ENCODE peak calls at places on chromosome 15, in six cellular contexts. One of them, this sample, is unnamed.

GRCh38 chr15:85929786-85930185 is 135.1 kb upstream of the KLHL25 start:
- DNase-seq in thoracic aorta: no peak
- DNase-seq in cardiac muscle cell: no peak
- DNase-seq in astrocyte: peak
- DNase-seq in A673: no peak
- DNase-seq in LNCaP clone FGC: no peak
- DNase-seq in this sample: no peak

GRCh38 chr15:77030042-77030927 is 35.4 kb downstream of the PSTPIP1 start:
- DNase-seq in cardiac muscle cell: no peak
- DNase-seq in thoracic aorta: no peak
- DNase-seq in astrocyte: no peak
- DNase-seq in LNCaP clone FGC: no peak
- DNase-seq in A673: peak
- DNase-seq in this sample: no peak

GRCh38 chr15:38828031-38828532 is 263.5 kb upstream of the RASGRP1 start:
- DNase-seq in A673: no peak
- DNase-seq in cardiac muscle cell: peak
- DNase-seq in astrocyte: peak
- DNase-seq in thoracic aorta: no peak
- DNase-seq in LNCaP clone FGC: no peak
- DNase-seq in this sample: peak

GRCh38 chr15:77098572-77098971 is 27.7 kb upstream of the TSPAN3 start:
- DNase-seq in A673: no peak
- DNase-seq in thoracic aorta: no peak
- DNase-seq in LNCaP clone FGC: no peak
- DNase-seq in astrocyte: no peak
- DNase-seq in cardiac muscle cell: no peak
- DNase-seq in this sample: no peak

GRCh38 chr15:54045397-54045796 is 67.2 kb downstream of the UNC13C start:
- DNase-seq in cardiac muscle cell: no peak
- DNase-seq in A673: no peak
- DNase-seq in thoracic aorta: no peak
- DNase-seq in astrocyte: no peak
- DNase-seq in LNCaP clone FGC: no peak
- DNase-seq in this sample: no peak

GRCh38 chr15:81291916-81292424 is 32.0 kb downstream of the STARD5 start:
- DNase-seq in LNCaP clone FGC: no peak
- DNase-seq in A673: no peak
- DNase-seq in astrocyte: no peak
- DNase-seq in cardiac muscle cell: no peak
- DNase-seq in thoracic aorta: no peak
- DNase-seq in this sample: no peak

GRCh38 chr15:98123297-98123696 is 162.8 kb downstream of the ARRDC4 start:
- DNase-seq in A673: no peak
- DNase-seq in thoracic aorta: no peak
- DNase-seq in cardiac muscle cell: no peak
- DNase-seq in LNCaP clone FGC: no peak
- DNase-seq in astrocyte: no peak
- DNase-seq in this sample: no peak

GRCh38 chr15:71588746-71589145 is 221.6 kb upstream of the NR2E3 start:
- DNase-seq in A673: no peak
- DNase-seq in LNCaP clone FGC: no peak
- DNase-seq in cardiac muscle cell: peak
- DNase-seq in astrocyte: peak
- DNase-seq in thoracic aorta: no peak
- DNase-seq in this sample: peak

GRCh38 chr15:65087873-65088642 is 11.5 kb downstream of the KBTBD13 start:
- DNase-seq in A673: no peak
- DNase-seq in cardiac muscle cell: no peak
- DNase-seq in LNCaP clone FGC: peak
- DNase-seq in astrocyte: no peak
- DNase-seq in thoracic aorta: peak
- DNase-seq in this sample: no peak

GRCh38 chr15:85639752-85640381 is 154.9 kb downstream of the KLHL25 start:
- DNase-seq in astrocyte: peak
- DNase-seq in A673: peak
- DNase-seq in LNCaP clone FGC: no peak
- DNase-seq in cardiac muscle cell: peak
- DNase-seq in thoracic aorta: no peak
- DNase-seq in this sample: peak

GRCh38 chr15:101313041-101313761 is 18.2 kb upstream of the SNRPA1 start:
- DNase-seq in astrocyte: no peak
- DNase-seq in cardiac muscle cell: no peak
- DNase-seq in thoracic aorta: no peak
- DNase-seq in A673: no peak
- DNase-seq in LNCaP clone FGC: no peak
- DNase-seq in this sample: no peak

GRCh38 chr15:75676688-75677475 is 29.2 kb downstream of the SNX33 start:
- DNase-seq in LNCaP clone FGC: no peak
- DNase-seq in thoracic aorta: no peak
- DNase-seq in cardiac muscle cell: no peak
- DNase-seq in A673: no peak
- DNase-seq in astrocyte: no peak
- DNase-seq in this sample: no peak

GRCh38 chr15:101528108-101528916 is 38.8 kb upstream of the PCSK6 start:
- DNase-seq in astrocyte: no peak
- DNase-seq in LNCaP clone FGC: no peak
- DNase-seq in A673: no peak
- DNase-seq in thoracic aorta: no peak
- DNase-seq in cardiac muscle cell: peak
- DNase-seq in this sample: peak

GRCh38 chr15:56931674-56932507 is 13.4 kb downstream of the TCF12 start:
- DNase-seq in A673: peak
- DNase-seq in LNCaP clone FGC: no peak
- DNase-seq in astrocyte: no peak
- DNase-seq in cardiac muscle cell: peak
- DNase-seq in thoracic aorta: no peak
- DNase-seq in this sample: peak

GRCh38 chr15:44535092-44535491 is 1.9 kb upstream of the EIF3J start:
- DNase-seq in thoracic aorta: no peak
- DNase-seq in astrocyte: no peak
- DNase-seq in cardiac muscle cell: no peak
- DNase-seq in LNCaP clone FGC: no peak
- DNase-seq in A673: no peak
- DNase-seq in this sample: no peak

GRCh38 chr15:62270216-62270921 is 105.3 kb upstream of the C2CD4B start:
- DNase-seq in astrocyte: no peak
- DNase-seq in cardiac muscle cell: no peak
- DNase-seq in A673: no peak
- DNase-seq in thoracic aorta: no peak
- DNase-seq in LNCaP clone FGC: no peak
- DNase-seq in this sample: no peak

GRCh38 chr15:96037584-96037983 is 292.9 kb upstream of the NR2F2 start:
- DNase-seq in thoracic aorta: no peak
- DNase-seq in LNCaP clone FGC: no peak
- DNase-seq in astrocyte: peak
- DNase-seq in cardiac muscle cell: no peak
- DNase-seq in A673: peak
- DNase-seq in this sample: no peak

GRCh38 chr15:75640483-75641175 is 605 bp upstream of the IMP3 start:
- DNase-seq in astrocyte: peak
- DNase-seq in LNCaP clone FGC: no peak
- DNase-seq in thoracic aorta: no peak
- DNase-seq in cardiac muscle cell: peak
- DNase-seq in A673: peak
- DNase-seq in this sample: peak

GRCh38 chr15:91803260-91803659 is 50.2 kb upstream of the SLCO3A1 start:
- DNase-seq in A673: no peak
- DNase-seq in cardiac muscle cell: no peak
- DNase-seq in astrocyte: no peak
- DNase-seq in LNCaP clone FGC: no peak
- DNase-seq in thoracic aorta: no peak
- DNase-seq in this sample: no peak

GRCh38 chr15:37880009-37880834 is 54.2 kb upstream of the TMCO5A start:
- DNase-seq in thoracic aorta: no peak
- DNase-seq in A673: peak
- DNase-seq in cardiac muscle cell: peak
- DNase-seq in astrocyte: peak
- DNase-seq in LNCaP clone FGC: no peak
- DNase-seq in this sample: peak

GRCh38 chr15:65870889-65871533 is 1.7 kb downstream of the RAB11A start:
- DNase-seq in astrocyte: peak
- DNase-seq in thoracic aorta: no peak
- DNase-seq in A673: peak
- DNase-seq in cardiac muscle cell: peak
- DNase-seq in LNCaP clone FGC: peak
- DNase-seq in this sample: peak

GRCh38 chr15:95894407-95894956 is 436.0 kb upstream of the NR2F2 start:
- DNase-seq in cardiac muscle cell: peak
- DNase-seq in thoracic aorta: no peak
- DNase-seq in LNCaP clone FGC: no peak
- DNase-seq in A673: peak
- DNase-seq in astrocyte: no peak
- DNase-seq in this sample: peak

GRCh38 chr15:93870583-93870982 is 360.8 kb upstream of the MCTP2 start:
- DNase-seq in cardiac muscle cell: no peak
- DNase-seq in thoracic aorta: no peak
- DNase-seq in LNCaP clone FGC: no peak
- DNase-seq in A673: no peak
- DNase-seq in astrocyte: no peak
- DNase-seq in this sample: no peak

GRCh38 chr15:73212424-73212823 is 156.3 kb downstream of the HCN4 start:
- DNase-seq in cardiac muscle cell: peak
- DNase-seq in astrocyte: peak
- DNase-seq in A673: no peak
- DNase-seq in LNCaP clone FGC: no peak
- DNase-seq in thoracic aorta: no peak
- DNase-seq in this sample: peak

GRCh38 chr15:65175511-65175910 is 9.6 kb downstream of the CLPX start:
- DNase-seq in astrocyte: no peak
- DNase-seq in thoracic aorta: no peak
- DNase-seq in cardiac muscle cell: no peak
- DNase-seq in A673: no peak
- DNase-seq in LNCaP clone FGC: no peak
- DNase-seq in this sample: no peak

GRCh38 chr15:29873264-29873663 is 51.0 kb upstream of the TJP1 start:
- DNase-seq in A673: no peak
- DNase-seq in astrocyte: no peak
- DNase-seq in thoracic aorta: no peak
- DNase-seq in cardiac muscle cell: no peak
- DNase-seq in LNCaP clone FGC: no peak
- DNase-seq in this sample: no peak

GRCh38 chr15:100726070-100726420 is 123.7 kb downstream of the ASB7 start:
- DNase-seq in cardiac muscle cell: no peak
- DNase-seq in thoracic aorta: no peak
- DNase-seq in astrocyte: no peak
- DNase-seq in A673: no peak
- DNase-seq in LNCaP clone FGC: no peak
- DNase-seq in this sample: no peak

GRCh38 chr15:31297880-31298456 is 28.7 kb upstream of the KLF13 start:
- DNase-seq in LNCaP clone FGC: no peak
- DNase-seq in A673: no peak
- DNase-seq in cardiac muscle cell: no peak
- DNase-seq in thoracic aorta: no peak
- DNase-seq in astrocyte: no peak
- DNase-seq in this sample: no peak

GRCh38 chr15:41926184-41927056 is 32.6 kb upstream of the SPTBN5 start:
- DNase-seq in LNCaP clone FGC: no peak
- DNase-seq in astrocyte: no peak
- DNase-seq in thoracic aorta: no peak
- DNase-seq in A673: no peak
- DNase-seq in cardiac muscle cell: no peak
- DNase-seq in this sample: no peak

GRCh38 chr15:83904107-83904720 is 250.3 kb downstream of the ADAMTSL3 start:
- DNase-seq in A673: peak
- DNase-seq in thoracic aorta: no peak
- DNase-seq in cardiac muscle cell: peak
- DNase-seq in astrocyte: peak
- DNase-seq in LNCaP clone FGC: no peak
- DNase-seq in this sample: peak

GRCh38 chr15:83776986-83777385 is 123.1 kb downstream of the ADAMTSL3 start:
- DNase-seq in LNCaP clone FGC: no peak
- DNase-seq in cardiac muscle cell: no peak
- DNase-seq in astrocyte: no peak
- DNase-seq in A673: no peak
- DNase-seq in thoracic aorta: no peak
- DNase-seq in this sample: no peak

DNA sequence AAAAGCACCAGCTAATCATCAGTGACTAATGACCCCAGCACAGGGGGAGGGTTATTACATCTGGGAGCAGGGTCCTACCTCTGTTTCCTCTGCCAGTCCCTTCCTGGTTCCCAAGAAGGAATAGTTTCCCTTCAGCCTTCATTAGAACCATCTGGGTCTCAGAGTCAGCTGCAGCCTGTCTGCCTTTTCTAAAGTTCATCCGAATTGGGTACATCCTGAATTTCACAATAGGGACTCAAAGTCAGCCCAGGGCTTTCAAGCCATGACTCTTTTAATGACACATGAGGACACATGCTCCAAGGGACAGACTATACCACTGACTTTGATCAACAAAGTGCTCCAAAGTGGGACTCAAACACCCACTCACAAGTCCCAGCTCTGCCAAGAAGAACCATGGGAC is 12.7 kb upstream of the CRABP1 start:
- DNase-seq in astrocyte: no peak
- DNase-seq in A673: no peak
- DNase-seq in thoracic aorta: no peak
- DNase-seq in cardiac muscle cell: no peak
- DNase-seq in LNCaP clone FGC: no peak
- DNase-seq in this sample: no peak
- TF ChIP-seq CTCF in astrocyte: no peak
- TF ChIP-seq CTCF in A673: no peak
- TF ChIP-seq CTCF in thoracic aorta: no peak
- TF ChIP-seq CTCF in cardiac muscle cell: no peak
- TF ChIP-seq CTCF in LNCaP clone FGC: no peak
- TF ChIP-seq CTCF in this sample: no peak

GRCh38 chr15:99487337-99487730 is 78.5 kb upstream of the MEF2A start:
- DNase-seq in astrocyte: no peak
- DNase-seq in A673: no peak
- DNase-seq in thoracic aorta: no peak
- DNase-seq in LNCaP clone FGC: no peak
- DNase-seq in cardiac muscle cell: no peak
- DNase-seq in this sample: no peak
- H3K4me3 ChIP-seq in astrocyte: no peak
- H3K4me3 ChIP-seq in A673: no peak
- H3K4me3 ChIP-seq in thoracic aorta: peak
- H3K4me3 ChIP-seq in LNCaP clone FGC: no peak
- H3K4me3 ChIP-seq in cardiac muscle cell: no peak
- H3K4me3 ChIP-seq in this sample: no peak

GRCh38 chr15:59154268-59154667 is 49.3 kb downstream of the CCNB2 start:
- DNase-seq in astrocyte: no peak
- DNase-seq in LNCaP clone FGC: no peak
- DNase-seq in thoracic aorta: no peak
- DNase-seq in A673: no peak
- DNase-seq in cardiac muscle cell: no peak
- DNase-seq in this sample: no peak
- TF ChIP-seq CTCF in astrocyte: no peak
- TF ChIP-seq CTCF in LNCaP clone FGC: no peak
- TF ChIP-seq CTCF in thoracic aorta: no peak
- TF ChIP-seq CTCF in A673: no peak
- TF ChIP-seq CTCF in cardiac muscle cell: no peak
- TF ChIP-seq CTCF in this sample: no peak

DNA sequence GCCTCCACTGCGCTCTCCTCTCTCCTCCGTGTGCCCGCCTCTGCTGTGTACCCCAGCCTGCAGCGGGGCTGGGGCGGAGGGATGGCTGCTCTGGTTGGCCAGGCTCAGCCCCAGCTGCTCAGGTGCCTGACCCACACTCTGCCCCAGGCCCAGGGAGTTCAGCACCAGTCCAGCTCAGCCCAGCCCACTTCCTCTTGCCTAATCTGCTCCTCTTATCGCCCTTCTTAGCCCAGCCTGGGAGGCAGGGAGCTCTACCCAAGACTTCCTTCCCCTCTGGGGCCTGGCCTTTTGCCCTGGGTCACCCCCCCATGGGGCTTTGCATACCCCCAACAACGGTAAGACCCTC is 1.1 kb upstream of the PLCB2 start:
- DNase-seq in LNCaP clone FGC: no peak
- DNase-seq in thoracic aorta: no peak
- DNase-seq in astrocyte: no peak
- DNase-seq in cardiac muscle cell: peak
- DNase-seq in A673: no peak
- DNase-seq in this sample: no peak
- H3K4me3 ChIP-seq in LNCaP clone FGC: no peak
- H3K4me3 ChIP-seq in thoracic aorta: peak
- H3K4me3 ChIP-seq in astrocyte: no peak
- H3K4me3 ChIP-seq in cardiac muscle cell: no peak
- H3K4me3 ChIP-seq in A673: no peak
- H3K4me3 ChIP-seq in this sample: no peak

This sample was measured in fibroblast of pulmonary artery.